ENCODE peak calls at places on chromosomes 11 and 22, in four cellular contexts. X, Z, R and C are unnamed samples. For H3K4me1, the result is how much of the 10 kb centered on the place peaks cover.

GRCh38 chr22:47228767-47229166 is 466.3 kb downstream of the TBC1D22A start:
- DNase-seq in X (no peak), Z (no peak), R (no peak), C (no peak)

GRCh38 chr11:111765984-111766833 is at the start of gene PPP2R1B:
- DNase-seq in X (peak), Z (peak), R (peak), C (peak)

GRCh38 chr11:11514246-11514645 is 107.6 kb downstream of the GALNT18 start:
- DNase-seq in X (no peak), Z (no peak), R (no peak), C (peak)

GRCh38 chr11:12161137-12161536 is 50.7 kb downstream of the MICAL2 start:
- DNase-seq in X (no peak), Z (no peak), R (no peak), C (no peak)

GRCh38 chr11:95884802-95885201 is 39.1 kb downstream of the MTMR2 start:
- DNase-seq in X (no peak), Z (no peak), R (no peak), C (no peak)

GRCh38 chr11:46724088-46724487 is 5.1 kb downstream of the F2 start:
- DNase-seq in X (no peak), Z (no peak), R (no peak), C (no peak)

GRCh38 chr11:5336331-5336730 is 7.0 kb downstream of the OR51B5 start:
- DNase-seq in X (no peak), Z (no peak), R (no peak), C (no peak)

GRCh38 chr11:120520091-120520822 is 8.7 kb downstream of the GRIK4 start:
- DNase-seq in X (no peak), Z (no peak), R (no peak), C (no peak)

GRCh38 chr11:65036931-65037330 is 4.1 kb upstream of the SAC3D1 start:
- DNase-seq in X (no peak), Z (no peak), R (no peak), C (no peak)
- TF ChIP-seq YY1 in X (no peak), Z (no peak), R (no peak), C (no peak)

DNA sequence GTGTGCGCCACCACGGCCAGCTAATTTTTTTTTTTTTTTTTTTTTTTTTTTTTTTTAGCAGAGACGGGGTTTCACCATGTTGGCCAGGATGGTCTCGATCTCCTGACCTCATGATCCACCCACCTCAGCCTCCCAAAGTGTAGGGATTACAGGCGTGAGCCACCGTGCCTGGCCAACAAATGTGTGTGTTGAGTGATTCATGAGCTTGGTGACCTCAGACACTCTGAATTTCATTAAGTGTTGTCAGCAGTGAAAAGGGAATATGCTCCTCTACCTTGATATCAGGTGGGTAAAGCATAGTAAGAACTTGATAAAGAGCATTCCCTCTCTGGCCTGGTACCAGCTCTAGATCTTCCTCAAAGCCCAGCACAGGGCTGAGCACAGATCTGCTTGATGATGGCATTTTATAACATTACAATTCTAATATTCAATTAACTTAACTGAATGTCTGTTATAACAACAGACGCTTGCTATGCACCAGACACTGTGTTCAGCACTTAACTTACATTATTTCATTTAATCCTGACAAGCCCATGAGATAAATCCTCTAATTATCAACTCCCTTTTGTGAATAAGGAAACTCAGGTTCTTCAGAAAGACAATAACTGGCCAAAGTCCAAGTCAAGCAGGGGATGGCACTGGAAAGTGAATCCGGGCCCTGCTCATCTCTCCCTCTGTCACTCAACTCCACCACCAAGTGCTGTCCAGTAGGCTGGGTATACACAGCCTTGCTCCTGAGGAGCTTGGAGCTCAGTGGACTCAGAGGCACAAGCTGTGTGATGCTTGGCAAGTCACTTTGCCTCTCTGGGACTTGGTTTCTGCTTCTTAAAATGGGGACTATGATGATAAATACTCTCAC is 13.0 kb downstream of the TBC1D10A start:
- DNase-seq in X (no peak), Z (peak), R (no peak), C (no peak)
- H3K4me1 ChIP-seq in X (half or more), Z (under half), R (under half), C (under half)

DNA sequence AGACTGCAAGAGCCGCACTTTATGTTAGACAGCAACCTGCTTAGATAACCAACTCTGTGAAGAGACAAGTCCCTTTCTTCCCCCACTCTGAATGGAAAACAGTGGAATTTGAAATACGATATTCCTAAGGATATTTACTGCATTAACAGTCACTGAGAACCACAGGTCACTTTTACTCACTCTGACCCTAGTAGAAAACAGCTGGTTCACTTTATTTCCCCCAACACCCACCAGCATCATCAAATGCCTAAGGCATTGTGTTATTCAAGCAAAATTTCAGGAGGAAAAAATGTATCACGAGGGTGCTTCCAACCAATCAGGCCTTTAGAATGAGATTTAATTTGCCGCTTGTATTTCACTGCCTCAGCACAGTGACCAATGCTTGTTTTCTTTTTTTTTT is 1134.1 kb upstream of the CCDC90B start:
- DNase-seq in X (no peak), Z (no peak), R (no peak), C (no peak)
- TF ChIP-seq YY1 in X (no peak), Z (no peak), R (no peak), C (no peak)

GRCh38 chr22:39677967-39678366 is 107.4 kb downstream of the CACNA1I start:
- DNase-seq in X (no peak), Z (no peak), R (no peak), C (no peak)
- H3K4me1 ChIP-seq in X (under half), Z (under half), R (under half), C (under half)

GRCh38 chr11:16843307-16843706 is 104.9 kb downstream of the C11orf58 start:
- DNase-seq in X (no peak), Z (peak), R (no peak), C (no peak)
- TF ChIP-seq YY1 in X (no peak), Z (no peak), R (no peak), C (no peak)

DNA sequence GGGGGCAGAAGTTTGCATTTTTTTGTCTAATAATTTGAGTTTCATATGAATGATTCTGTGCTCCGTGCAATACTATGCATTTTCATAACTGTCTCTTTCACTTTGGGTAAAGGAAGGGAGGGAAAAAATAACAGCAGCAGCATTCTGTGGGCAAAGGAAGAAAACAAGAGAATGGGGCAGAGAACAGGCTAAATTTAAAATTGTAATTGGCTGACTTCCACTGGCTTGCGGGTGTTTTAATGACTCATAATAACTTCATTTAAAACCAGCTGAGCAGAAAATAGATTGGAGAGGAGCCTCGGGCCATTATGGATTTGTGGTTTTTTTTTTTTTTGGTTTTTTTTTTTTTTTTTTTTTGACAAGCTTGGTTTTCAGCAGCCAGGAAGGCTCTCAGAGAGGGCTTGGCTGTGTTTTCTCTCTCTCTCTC is 107.4 kb downstream of the ZBTB16 start:
- DNase-seq in X (no peak), Z (no peak), R (no peak), C (no peak)
- H3K4me1 ChIP-seq in X (under half), Z (under half), R (under half), C (under half)